ENCODE peak calls at places on chromosomes 2 and 18, in ten cellular contexts. U, P, X, D, Z, I, E, Q, L and O are unnamed samples.

GRCh38 chr2:147937744-147938349 is 82.7 kb downstream of the ORC4 start:
- DNase-seq in U (no peak), P (peak), X (no peak), D (no peak), Z (peak), I (peak), E (no peak), Q (no peak), L (no peak), O (peak)

GRCh38 chr2:120736202-120736954 is 710 bp downstream of the GLI2 start:
- DNase-seq in U (no peak), P (no peak), X (peak), D (no peak), Z (peak), I (peak), E (no peak), Q (peak), L (no peak), O (no peak)

GRCh38 chr2:159139216-159139933 is 147.1 kb downstream of the WDSUB1 start:
- DNase-seq in U (no peak), P (no peak), X (no peak), D (no peak), Z (no peak), I (no peak), E (no peak), Q (no peak), L (no peak), O (no peak)

GRCh38 chr2:25548587-25548986 is 124.8 kb downstream of the DTNB start:
- DNase-seq in U (no peak), P (no peak), X (no peak), D (no peak), Z (no peak), I (no peak), E (no peak), Q (no peak), L (no peak), O (no peak)

GRCh38 chr2:239834143-239834542 is 191.0 kb downstream of the NDUFA10 start:
- DNase-seq in U (no peak), P (no peak), X (peak), D (no peak), Z (no peak), I (no peak), E (no peak), Q (no peak), L (no peak), O (no peak)

GRCh38 chr2:194870974-194871535 is 786.0 kb upstream of the SLC39A10 start:
- DNase-seq in U (no peak), P (no peak), X (no peak), D (no peak), Z (no peak), I (peak), E (no peak), Q (no peak), L (no peak), O (no peak)

GRCh38 chr2:134392689-134393476 is 139.0 kb downstream of the MGAT5 start:
- DNase-seq in U (no peak), P (peak), X (peak), D (no peak), Z (no peak), I (peak), E (no peak), Q (no peak), L (no peak), O (no peak)

GRCh38 chr2:240887631-240888030 is 8.3 kb downstream of the MAB21L4 start:
- DNase-seq in U (no peak), P (no peak), X (no peak), D (no peak), Z (no peak), I (no peak), E (no peak), Q (no peak), L (no peak), O (no peak)

GRCh38 chr2:28869494-28870145 is 489 bp downstream of the TRMT61B start:
- DNase-seq in U (no peak), P (no peak), X (peak), D (no peak), Z (no peak), I (peak), E (peak), Q (no peak), L (no peak), O (peak)

GRCh38 chr2:39704540-39704939 is 38.8 kb downstream of the TMEM178A start:
- DNase-seq in U (no peak), P (no peak), X (no peak), D (no peak), Z (no peak), I (peak), E (no peak), Q (no peak), L (no peak), O (no peak)

GRCh38 chr2:96241901-96242611 is 23.7 kb downstream of the TMEM127 start:
- DNase-seq in U (peak), P (peak), X (no peak), D (peak), Z (no peak), I (no peak), E (peak), Q (no peak), L (peak), O (peak)

GRCh38 chr2:200484934-200485333 is 24.9 kb downstream of the KCTD18 start:
- DNase-seq in U (no peak), P (peak), X (no peak), D (no peak), Z (no peak), I (no peak), E (no peak), Q (no peak), L (no peak), O (no peak)

GRCh38 chr18:63775166-63775730 is at the start of gene SERPINB7:
- DNase-seq in U (peak), P (peak), X (no peak), D (no peak), Z (peak), I (no peak), E (no peak), Q (peak), L (no peak), O (no peak)